ENCODE peak calls at places on chromosomes 6 and 20, in ten cellular contexts. E is astrocyte of the cerebellum, Y is endodermal cell, Z is fibroblast of the aortic adventitia, T is astrocyte, B is activated B cell treated with CpG ODN at 0.5 μM for 24 hours, H is B cell, U is endothelial cell of umbilical vein, Q is left lung, W is fibroblast of pulmonary artery. J is an unnamed sample.

GRCh38 chr6:42230320-42231034 is 12.8 kb upstream of the MRPS10 start:
- DNase-seq in H (no peak), Y (peak), W (peak), B (no peak), E (no peak), T (no peak), U (peak), Z (peak), Q (no peak), J (no peak)

GRCh38 chr6:36717231-36717825 is 19.7 kb downstream of the RAB44 start:
- DNase-seq in Y (peak), Q (no peak), Z (no peak), T (no peak), W (no peak), B (no peak), E (no peak), U (no peak), H (no peak), J (no peak)

GRCh38 chr6:85436939-85437495 is 12.9 kb upstream of the NT5E start:
- DNase-seq in Y (no peak), E (no peak), H (no peak), B (no peak), U (no peak), Q (no peak), T (peak), W (no peak), Z (no peak), J (no peak)

GRCh38 chr20:63145156-63145555 is 70.8 kb downstream of the YTHDF1 start:
- DNase-seq in W (no peak), T (no peak), E (no peak), U (no peak), H (no peak), Q (no peak), Z (no peak), Y (no peak), B (no peak), J (no peak)

GRCh38 chr6:53066059-53066406 is 829 bp downstream of the FBXO9 start:
- DNase-seq in W (no peak), Y (peak), B (peak), Z (peak), E (no peak), H (peak), U (peak), Q (peak), T (no peak), J (no peak)

GRCh38 chr20:63979549-63980316 is at the start of gene SAMD10:
- DNase-seq in Y (peak), T (peak), H (peak), W (no peak), Z (no peak), U (peak), Q (peak), E (no peak), B (peak), J (no peak)

GRCh38 chr6:25248100-25248499 is 31.1 kb upstream of the CARMIL1 start:
- DNase-seq in Z (peak), E (peak), Y (no peak), H (no peak), Q (no peak), T (peak), B (no peak), W (peak), U (no peak), J (peak)

GRCh38 chr6:3364391-3364790 is 92.5 kb downstream of the SLC22A23 start:
- DNase-seq in U (no peak), H (no peak), Z (no peak), W (no peak), T (no peak), E (no peak), B (no peak), Y (peak), Q (no peak), J (no peak)

GRCh38 chr6:85406641-85407075 is 43.2 kb upstream of the NT5E start:
- DNase-seq in H (no peak), Q (no peak), W (no peak), U (no peak), Z (no peak), Y (no peak), T (no peak), B (no peak), E (no peak), J (no peak)

GRCh38 chr6:167791036-167791779 is 35.5 kb upstream of the AFDN start:
- DNase-seq in Y (no peak), Q (no peak), W (peak), U (no peak), B (no peak), Z (no peak), H (no peak), E (no peak), T (no peak), J (no peak)

DNA sequence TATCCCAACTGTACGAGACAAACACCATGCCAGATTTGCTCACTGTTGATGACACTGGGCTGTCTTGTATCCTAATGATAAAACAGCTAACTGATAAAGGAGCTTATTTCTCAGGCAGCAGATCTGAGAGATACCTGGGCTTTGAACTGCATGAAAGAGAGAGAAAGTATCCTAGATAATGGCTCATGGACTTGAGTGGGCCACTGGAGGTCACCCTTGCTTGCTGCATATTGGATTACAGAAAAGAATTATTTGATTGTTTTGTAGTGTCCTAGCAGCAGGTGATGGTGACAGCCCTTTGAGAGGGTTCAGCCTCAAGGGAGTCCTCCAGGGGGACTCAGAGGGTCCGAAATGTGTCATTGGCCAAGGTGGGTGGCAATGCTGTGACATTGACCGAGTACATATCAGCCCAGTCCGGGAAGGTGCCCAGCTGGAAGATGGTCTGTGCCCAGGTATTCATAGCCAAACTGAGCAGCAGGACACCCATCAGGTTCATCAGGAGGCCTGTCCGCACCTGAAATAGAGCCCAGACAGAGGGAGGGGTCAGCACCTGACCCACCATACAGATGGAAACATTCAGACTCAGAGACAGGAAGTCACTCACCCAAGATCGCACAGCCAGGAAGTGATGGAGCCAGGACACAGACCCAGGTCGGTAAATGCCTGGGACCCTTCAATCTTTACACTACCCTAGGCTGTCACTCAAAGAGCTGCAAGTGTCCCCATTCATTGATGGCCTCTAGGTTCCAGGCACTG is 9.4 kb upstream of the OCSTAMP start:
- DNase-seq in H (no peak), U (no peak), Q (no peak), W (no peak), B (no peak), T (no peak), Y (no peak), E (no peak), Z (no peak), J (no peak)
- TF ChIP-seq CTCF in H (no peak), U (no peak), Q (no peak), W (no peak), B (no peak), T (no peak), Y (peak), E (peak), Z (no peak), J (peak)

GRCh38 chr6:27312146-27312949 is at the start of gene POM121L2:
- DNase-seq in Y (peak), Z (peak), U (peak), Q (peak), E (no peak), H (peak), B (peak), W (peak), T (peak), J (peak)
- TF ChIP-seq CTCF in Y (peak), Z (peak), U (peak), Q (peak), E (peak), H (peak), B (no peak), W (peak), T (peak), J (peak)

DNA sequence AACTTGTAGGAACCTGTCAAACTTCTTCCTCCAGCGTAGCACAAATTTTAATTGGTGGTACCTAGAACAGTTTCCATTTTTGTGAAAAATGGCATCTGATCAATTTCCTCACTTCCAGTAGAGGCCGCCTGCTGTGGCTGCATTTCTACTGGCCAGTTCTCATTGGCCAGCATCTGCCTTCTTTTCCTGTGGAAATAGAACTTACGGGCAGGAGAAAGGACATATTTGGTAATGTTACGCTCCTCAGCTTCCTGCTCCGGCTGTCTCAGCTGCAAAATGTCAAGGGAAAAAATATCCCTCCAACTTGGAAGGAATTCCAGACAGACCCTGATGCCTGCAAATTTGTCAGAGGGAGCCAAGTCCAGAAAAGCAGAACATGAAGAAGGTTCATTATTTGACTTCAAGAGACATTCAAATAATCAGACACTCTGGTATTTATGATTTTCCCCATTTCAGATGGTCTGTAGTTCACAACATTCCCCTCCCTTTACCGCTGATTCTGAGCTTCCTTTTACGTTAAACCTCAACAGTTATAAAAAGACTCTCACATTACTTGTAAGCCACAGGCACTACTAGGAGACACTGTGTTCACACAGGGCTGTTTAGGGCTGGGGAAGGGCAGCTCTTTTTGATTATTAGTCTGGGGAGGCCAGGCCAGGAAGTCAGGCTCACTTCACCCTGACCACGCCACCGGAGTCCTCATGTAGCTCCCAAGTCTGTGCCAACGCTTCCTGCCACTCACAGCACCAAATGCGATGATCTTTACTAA is 179.5 kb upstream of the CCN2 start:
- DNase-seq in Y (no peak), Z (peak), B (no peak), Q (no peak), H (peak), T (peak), E (peak), U (peak), W (peak), J (no peak)
- TF ChIP-seq CTCF in Y (no peak), Z (no peak), B (no peak), Q (no peak), H (no peak), T (no peak), E (no peak), U (no peak), W (no peak), J (no peak)

GRCh38 chr6:138307816-138308727 is 69.6 kb upstream of the SMIM28 start:
- DNase-seq in U (no peak), E (no peak), B (no peak), Z (peak), T (no peak), H (no peak), Y (no peak), Q (no peak), W (peak), J (peak)
- TF ChIP-seq CTCF in U (no peak), E (peak), B (no peak), Z (peak), T (peak), H (no peak), Y (peak), Q (peak), W (peak), J (peak)